ENCODE peak calls at places on chromosomes 6 and 20, in ten cellular contexts. K is esophagus squamous epithelium, I is foreskin fibroblast, R is heart left ventricle, G is stomach, O is adipocyte, Y is colonic mucosa, T is right cardiac atrium, P is adrenal gland, S is fibroblast of mammary gland. B is an unnamed sample.

GRCh38 chr6:90079555-90080490 is 185.6 kb downstream of the GJA10 start:
- DNase-seq in K (no peak), I (no peak), R (no peak), G (no peak), O (no peak), Y (no peak), T (no peak), P (no peak), S (no peak), B (no peak)

GRCh38 chr6:80132942-80133517 is 26.6 kb downstream of the BCKDHB start:
- DNase-seq in K (no peak), I (peak; percentile 47), R (no peak), G (peak; percentile 60), O (peak; percentile 71), Y (peak; percentile 80), T (peak; percentile 57), P (peak; percentile 37), S (peak; percentile 73), B (peak; percentile 15)

GRCh38 chr6:13248053-13248452 is 80.3 kb downstream of the TBC1D7 start:
- DNase-seq in K (no peak), I (peak; percentile 66), R (no peak), G (no peak), O (peak; percentile 22), Y (no peak), T (no peak), P (no peak), S (no peak), B (no peak)

GRCh38 chr20:2729251-2729713 is 36.7 kb downstream of the EBF4 start:
- DNase-seq in K (no peak), I (no peak), R (no peak), G (no peak), O (no peak), Y (no peak), T (no peak), P (no peak), S (no peak), B (no peak)

GRCh38 chr6:154164397-154164796 is 125.4 kb downstream of the OPRM1 start:
- DNase-seq in K (no peak), I (peak; percentile 62), R (peak; percentile 52), G (no peak), O (peak; percentile 60), Y (peak; percentile 28), T (peak; percentile 59), P (peak; percentile 49), S (peak; percentile 79), B (peak; percentile 85)

GRCh38 chr6:87105823-87106222 is 10.9 kb upstream of the CGA start:
- DNase-seq in K (no peak), I (peak; percentile 22), R (no peak), G (no peak), O (peak; percentile 49), Y (no peak), T (no peak), P (no peak), S (no peak), B (no peak)

GRCh38 chr6:13362432-13362831 is 34.1 kb upstream of the TBC1D7 start:
- DNase-seq in K (no peak), I (no peak), R (no peak), G (no peak), O (no peak), Y (no peak), T (no peak), P (no peak), S (peak; percentile 78), B (no peak)

GRCh38 chr6:111605100-111605748 is 454 bp downstream of the TRAF3IP2 start:
- DNase-seq in K (no peak), I (peak; percentile 94), R (peak; percentile 83), G (peak; percentile 53), O (peak; percentile 95), Y (peak; percentile 58), T (peak; percentile 87), P (peak; percentile 81), S (peak; percentile 98), B (peak; percentile 77)

GRCh38 chr6:2839195-2839981 is 2.3 kb downstream of the SERPINB1 start:
- DNase-seq in K (no peak), I (peak; percentile 68), R (peak; percentile 59), G (peak; percentile 48), O (peak; percentile 70), Y (no peak), T (no peak), P (no peak), S (peak; percentile 60), B (no peak)

GRCh38 chr6:2842139-2842552 is 483 bp upstream of the SERPINB1 start:
- DNase-seq in K (no peak), I (no peak), R (no peak), G (no peak), O (no peak), Y (peak; percentile 22), T (no peak), P (no peak), S (no peak), B (no peak)

GRCh38 chr6:2839982-2840793 is 1.5 kb downstream of the SERPINB1 start:
- DNase-seq in K (no peak), I (no peak), R (no peak), G (no peak), O (no peak), Y (no peak), T (no peak), P (no peak), S (no peak), B (no peak)

GRCh38 chr6:2841264-2842138 is at the start of gene SERPINB1:
- DNase-seq in K (peak; percentile 75), I (peak; percentile 95), R (peak; percentile 95), G (peak; percentile 94), O (peak; percentile 96), Y (peak; percentile 94), T (peak; percentile 94), P (peak; percentile 97), S (peak; percentile 85), B (peak; percentile 84)

GRCh38 chr6:2840794-2841061 is 935 bp downstream of the SERPINB1 start:
- DNase-seq in K (no peak), I (no peak), R (no peak), G (no peak), O (no peak), Y (no peak), T (no peak), P (no peak), S (no peak), B (no peak)
- H3K4me3 ChIP-seq in K (peak overlapping the region; percentile 74), I (peak overlapping the region; percentile 56), R (peak overlapping the region; percentile 82), G (peak overlapping the region; percentile 61), O (peak overlapping the region; percentile 82), Y (peak overlapping the region; percentile 45), T (peak overlapping the region; percentile 56), P (no peak overlapping the region), S (peak overlapping the region; percentile 56), B (peak overlapping the region; percentile 50)

GRCh38 chr20:31870703-31871601 is 518 bp downstream of the TTLL9 start:
- DNase-seq in K (no peak), I (no peak), R (no peak), G (peak; percentile 35), O (no peak), Y (no peak), T (no peak), P (no peak), S (no peak), B (no peak)

GRCh38 chr20:31869673-31869941 is 720 bp downstream of the DUSP15 start:
- DNase-seq in K (no peak), I (no peak), R (no peak), G (no peak), O (no peak), Y (no peak), T (no peak), P (no peak), S (no peak), B (no peak)

GRCh38 chr20:31869942-31870702 is at the start of the genes DUSP15 and TTLL9:
- DNase-seq in K (no peak), I (no peak), R (no peak), G (peak; percentile 55), O (peak; percentile 39), Y (peak; percentile 39), T (peak; percentile 47), P (peak; percentile 40), S (no peak), B (no peak)

GRCh38 chr20:31867011-31867410 is 3.3 kb downstream of the DUSP15 start:
- DNase-seq in K (no peak), I (no peak), R (no peak), G (no peak), O (no peak), Y (no peak), T (no peak), P (no peak), S (no peak), B (no peak)

DNA sequence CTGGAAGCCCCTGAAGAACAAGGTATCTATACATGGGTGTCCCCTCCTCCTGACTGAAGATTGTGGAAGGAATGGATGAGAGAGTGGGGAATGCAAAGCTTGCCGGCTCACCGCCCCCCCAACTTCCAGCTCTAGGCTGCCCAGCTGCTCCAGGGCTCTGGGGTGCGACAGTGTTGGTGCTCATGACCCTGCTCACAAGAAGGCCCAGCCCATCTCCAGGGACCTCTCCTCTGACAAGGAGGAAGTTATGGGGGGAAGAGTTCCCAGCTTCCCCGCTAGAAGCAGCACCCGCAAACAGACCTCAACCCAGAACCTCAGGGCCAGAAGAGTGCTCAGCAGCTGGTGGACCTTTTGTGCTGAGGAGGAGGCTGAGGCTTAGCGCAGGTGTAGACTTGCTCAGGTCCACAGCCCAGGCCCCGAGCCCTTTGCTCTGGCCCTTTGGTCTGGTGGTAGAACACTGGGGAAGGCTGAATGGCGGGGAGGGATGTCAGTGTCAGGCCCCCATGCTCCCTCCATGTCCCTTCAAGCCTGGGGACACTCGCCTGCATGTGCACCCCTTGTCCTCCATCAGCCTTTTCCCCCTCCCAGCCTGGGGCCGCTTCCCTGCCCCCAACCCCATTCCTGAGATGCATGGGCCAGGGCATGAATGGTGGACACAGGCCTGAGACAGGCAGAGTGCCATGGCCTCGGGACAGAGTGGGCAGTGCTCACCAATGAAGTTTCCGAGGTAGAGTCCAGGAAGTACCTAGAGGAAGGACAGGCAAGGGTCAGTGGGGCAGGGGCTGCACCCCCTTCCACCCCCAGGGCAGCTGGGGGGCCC is 1.3 kb downstream of the DUSP15 start:
- DNase-seq in K (no peak), I (no peak), R (no peak), G (no peak), O (no peak), Y (no peak), T (no peak), P (no peak), S (no peak), B (no peak)
- H3K4me3 ChIP-seq in K (no peak overlapping the region), I (no peak overlapping the region), R (peak overlapping the region; percentile 96), G (peak overlapping the region; percentile 78), O (no peak overlapping the region), Y (no peak overlapping the region), T (peak overlapping the region; percentile 60), P (no peak overlapping the region), S (no peak overlapping the region), B (no peak overlapping the region)

GRCh38 chr6:106056738-106057390 is 29.3 kb upstream of the PRDM1 start:
- DNase-seq in K (no peak), I (no peak), R (no peak), G (peak; percentile 43), O (no peak), Y (peak; percentile 68), T (no peak), P (no peak), S (no peak), B (no peak)

GRCh38 chr6:106053484-106053883 is 32.7 kb upstream of the PRDM1 start:
- DNase-seq in K (no peak), I (no peak), R (no peak), G (no peak), O (no peak), Y (no peak), T (no peak), P (no peak), S (no peak), B (no peak)

GRCh38 chr6:106055442-106055975 is 30.6 kb upstream of the PRDM1 start:
- DNase-seq in K (no peak), I (no peak), R (no peak), G (no peak), O (no peak), Y (no peak), T (no peak), P (no peak), S (no peak), B (no peak)

GRCh38 chr6:106059331-106059730 is 26.8 kb upstream of the PRDM1 start:
- DNase-seq in K (no peak), I (no peak), R (no peak), G (no peak), O (no peak), Y (no peak), T (no peak), P (no peak), S (no peak), B (no peak)

GRCh38 chr6:106056060-106056737 is 29.9 kb upstream of the PRDM1 start:
- DNase-seq in K (no peak), I (no peak), R (no peak), G (no peak), O (no peak), Y (no peak), T (no peak), P (no peak), S (no peak), B (no peak)
- H3K4me3 ChIP-seq in K (no peak overlapping the region), I (no peak overlapping the region), R (no peak overlapping the region), G (no peak overlapping the region), O (no peak overlapping the region), Y (no peak overlapping the region), T (no peak overlapping the region), P (no peak overlapping the region), S (no peak overlapping the region), B (no peak overlapping the region)

DNA sequence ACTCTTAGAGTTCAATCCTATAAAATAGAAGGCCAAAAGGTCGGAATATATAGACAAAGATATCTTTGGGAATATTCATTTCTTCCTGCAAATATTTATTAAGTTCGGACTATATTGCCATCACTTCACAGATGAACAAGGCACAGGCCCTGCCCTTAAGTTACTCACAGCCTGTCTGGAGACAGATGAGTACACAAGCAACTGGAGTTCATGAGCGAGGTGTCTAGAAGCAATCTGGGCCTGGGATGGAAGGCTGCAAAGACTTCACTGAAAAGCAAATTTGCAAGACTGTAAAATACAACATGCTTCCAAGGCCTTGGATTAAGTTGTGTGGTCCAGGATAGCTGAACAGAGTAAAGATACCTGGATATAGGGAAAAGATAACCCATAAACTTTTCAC is 56.7 kb upstream of the CEP85L start:
- DNase-seq in K (no peak), I (peak; percentile 42), R (no peak), G (no peak), O (peak; percentile 24), Y (no peak), T (no peak), P (no peak), S (peak; percentile 52), B (no peak)
- H3K4me3 ChIP-seq in K (no peak overlapping the region), I (no peak overlapping the region), R (no peak overlapping the region), G (no peak overlapping the region), O (no peak overlapping the region), Y (no peak overlapping the region), T (no peak overlapping the region), P (no peak overlapping the region), S (no peak overlapping the region), B (peak overlapping the region; percentile 38)

B was measured in MG63.